ENCODE peak calls at places on chromosomes 1 and 21, in five cellular contexts. C is cardiac muscle cell; W is uterus; J is hepatocyte; D is CD8-positive, alpha-beta memory T cell. A is an unnamed sample. For H3K36me3, the result is how much of the 10 kb centered on the place peaks cover.

GRCh38 chr1:223221686-223222085 is 78.6 kb upstream of the TLR5 start:
- DNase-seq in C (no peak), W (no peak), J (no peak), D (no peak), A (no peak)

GRCh38 chr1:186374313-186375151 is 521 bp downstream of the TPR start:
- DNase-seq in C (peak), W (no peak), J (peak), D (peak), A (peak)

GRCh38 chr21:36127250-36127904 is 7.5 kb upstream of the CBR3 start:
- DNase-seq in C (no peak), W (no peak), J (no peak), D (no peak), A (peak)

GRCh38 chr1:17572264-17572985 is 32.9 kb downstream of the ARHGEF10L start:
- DNase-seq in C (no peak), W (no peak), J (no peak), D (no peak), A (no peak)

GRCh38 chr1:166905136-166905535 is 29.1 kb upstream of the TADA1 start:
- DNase-seq in C (no peak), W (no peak), J (no peak), D (no peak), A (no peak)

GRCh38 chr1:206672011-206672688 is 12.6 kb upstream of the MAPKAPK2 start:
- DNase-seq in C (no peak), W (no peak), J (peak), D (no peak), A (no peak)

GRCh38 chr1:54645806-54646676 is 4.5 kb downstream of the MROH7 start:
- DNase-seq in C (peak), W (peak), J (no peak), D (no peak), A (peak)

GRCh38 chr1:30750751-30751291 is 6.8 kb downstream of the LAPTM5 start:
- DNase-seq in C (no peak), W (no peak), J (no peak), D (no peak), A (no peak)

GRCh38 chr1:1371741-1372711 is 3.0 kb downstream of the AURKAIP1 start:
- DNase-seq in C (peak), W (peak), J (peak), D (peak), A (peak)

GRCh38 chr1:24926596-24927249 is 3.4 kb downstream of the RUNX3 start:
- DNase-seq in C (peak), W (no peak), J (peak), D (peak), A (no peak)
- H3K4me3 ChIP-seq in C (no peak), W (no peak), J (no peak), D (peak), A (no peak)

DNA sequence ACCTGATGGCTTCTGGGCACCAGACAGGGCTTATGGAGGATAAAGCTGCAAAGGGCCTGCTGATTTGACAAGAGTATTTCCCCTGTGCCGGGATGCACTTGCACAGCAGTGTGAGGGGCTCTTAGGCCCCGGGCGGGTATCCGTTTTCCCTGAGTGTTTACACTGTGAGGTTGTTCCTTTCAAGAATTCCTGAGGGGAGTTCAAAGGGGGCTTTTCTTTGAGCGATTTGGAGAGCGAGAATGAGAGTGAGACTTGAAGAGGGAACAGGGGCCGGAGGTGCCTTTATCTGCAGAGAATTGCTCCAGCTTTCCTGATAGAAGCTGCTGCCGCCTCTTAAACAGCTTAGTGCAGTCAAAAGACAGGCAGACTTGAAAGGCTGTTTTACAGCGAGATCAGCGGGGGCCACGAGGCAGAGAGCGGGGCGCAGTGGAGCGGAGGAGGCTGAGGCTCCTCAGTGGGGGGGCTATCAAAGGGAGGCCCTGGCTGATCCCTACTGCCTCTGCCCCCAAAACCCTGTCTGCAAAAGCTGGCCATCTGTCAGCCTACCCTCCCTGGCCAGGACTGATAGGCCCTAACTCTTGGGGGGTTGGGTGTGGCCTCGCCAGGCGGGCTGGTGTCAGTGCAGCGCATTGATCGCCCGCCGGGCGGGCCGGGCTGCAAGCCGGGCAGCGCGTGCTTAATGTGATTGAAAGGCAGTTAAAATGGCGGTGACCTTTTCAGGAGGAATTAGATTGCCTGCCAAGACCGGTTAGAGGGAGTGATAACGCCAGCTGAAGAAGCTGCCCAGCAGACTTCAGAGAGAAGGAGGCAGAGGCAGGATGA is 36.5 kb downstream of the TMEM53 start:
- DNase-seq in C (no peak), W (peak), J (no peak), D (no peak), A (peak)
- H3K36me3 ChIP-seq in C (under half), W (under half), J (under half), D (half or more), A (half or more)

GRCh38 chr1:199759268-199759724 is 268.2 kb upstream of the NR5A2 start:
- DNase-seq in C (peak), W (no peak), J (no peak), D (no peak), A (no peak)
- H3K4me3 ChIP-seq in C (no peak), W (no peak), J (no peak), D (no peak), A (no peak)

GRCh38 chr1:160357286-160358002 is 9.4 kb upstream of the NHLH1 start:
- DNase-seq in C (no peak), W (no peak), J (no peak), D (no peak), A (no peak)
- H3K36me3 ChIP-seq in C (under half), W (under half), J (under half), D (under half), A (half or more)

DNA sequence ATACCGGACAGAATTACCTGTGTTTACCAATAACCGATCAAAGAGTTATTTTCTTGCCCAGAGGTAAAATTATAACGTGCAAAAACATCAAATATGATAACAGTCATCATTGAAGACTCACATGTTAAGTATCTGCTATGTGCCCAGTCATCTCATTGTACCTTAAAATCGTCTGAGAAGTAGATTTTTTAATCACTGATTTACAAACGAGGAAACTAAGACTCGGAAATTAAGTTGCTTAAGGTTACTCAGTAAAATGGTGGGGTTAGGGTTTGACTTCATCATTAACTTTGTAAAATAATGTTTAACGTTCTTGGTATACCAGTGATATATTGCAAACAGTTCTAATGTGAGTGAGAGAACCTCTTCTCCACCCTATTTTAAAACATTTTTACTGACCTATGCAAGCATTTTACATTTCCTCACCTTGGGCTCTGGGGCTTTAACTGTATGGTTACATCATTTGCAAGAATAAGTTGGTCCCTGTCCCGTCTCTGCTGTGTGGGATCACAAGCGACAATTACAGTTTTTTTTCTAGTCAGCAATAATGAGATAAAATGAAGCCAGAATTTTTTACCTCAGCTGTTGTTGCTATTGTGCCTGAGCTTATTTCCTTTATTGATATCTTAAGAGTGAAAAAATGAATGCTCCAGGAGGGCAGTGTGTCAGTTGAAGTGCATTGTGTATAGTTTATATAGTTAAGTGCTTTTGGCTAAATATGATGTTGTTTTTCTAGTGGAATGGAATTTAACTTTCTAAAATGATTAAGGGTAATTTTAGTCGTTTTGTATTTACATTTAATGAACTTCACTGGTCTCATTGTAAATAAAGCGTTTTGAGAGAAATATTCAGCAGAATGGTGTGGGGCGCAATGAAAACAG is 2.7 kb downstream of the RPRD2 start:
- DNase-seq in C (peak), W (no peak), J (no peak), D (no peak), A (no peak)
- H3K4me3 ChIP-seq in C (peak), W (peak), J (peak), D (peak), A (peak)

GRCh38 chr1:23330846-23331245 is 13.2 kb downstream of the HNRNPR start:
- DNase-seq in C (peak), W (no peak), J (no peak), D (no peak), A (no peak)
- H3K36me3 ChIP-seq in C (half or more), W (under half), J (under half), D (half or more), A (under half)

DNA sequence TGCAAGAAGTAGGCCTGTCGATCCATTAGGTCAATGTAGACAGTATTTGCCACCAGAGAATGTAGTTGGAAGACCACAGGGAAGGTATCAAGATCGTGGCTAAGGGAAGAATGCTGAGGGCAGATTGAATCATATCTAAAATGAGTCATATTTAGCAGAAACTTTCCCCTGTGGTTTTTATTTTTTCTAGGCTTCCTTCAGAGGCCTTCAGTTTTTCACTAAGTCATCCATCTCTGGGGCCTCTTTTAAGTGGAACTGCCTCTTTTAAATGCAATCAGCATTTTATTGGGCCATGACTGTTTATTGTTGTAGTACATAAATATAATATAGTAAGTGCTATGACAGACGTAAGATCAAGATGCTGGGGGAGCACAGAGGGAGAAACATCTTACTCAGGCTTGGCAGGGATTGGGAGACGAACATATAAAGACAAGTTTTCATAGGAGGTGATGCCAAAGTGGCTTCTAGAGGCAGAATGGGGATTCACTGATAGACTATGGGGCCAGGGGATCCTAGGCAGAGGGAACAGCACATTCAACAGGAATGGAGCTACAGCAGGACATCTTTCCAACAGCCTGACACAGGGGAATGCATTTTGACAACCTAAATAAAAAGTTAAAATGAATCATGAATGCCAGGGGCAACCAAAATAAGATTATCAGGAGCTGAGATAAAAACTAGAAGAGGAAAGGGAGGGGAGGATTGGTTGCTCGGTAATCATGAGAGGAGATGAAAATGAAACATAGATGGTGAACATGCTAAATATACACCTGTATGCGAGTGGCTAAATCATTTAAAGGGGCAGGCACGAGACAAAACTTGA is 20.1 kb downstream of the UBE2U start:
- DNase-seq in C (peak), W (no peak), J (peak), D (no peak), A (no peak)
- H3K4me3 ChIP-seq in C (no peak), W (no peak), J (no peak), D (no peak), A (no peak)

GRCh38 chr1:39617488-39618049 is 21.9 kb downstream of the HEYL start:
- DNase-seq in C (no peak), W (no peak), J (no peak), D (no peak), A (no peak)
- H3K36me3 ChIP-seq in C (under half), W (under half), J (under half), D (under half), A (under half)

A was measured in adrenal gland.